ENCODE peak calls at places on chromosomes 16 and 17, in six cellular contexts. D is mesothelial cell of epicardium, M is kidney epithelial cell, K is GM10248, G is HFF-Myc, N is astrocyte of the cerebellum. F is an unnamed sample.
A peak's percentile ranks its signal among the peaks of the same experiment; 100 is the strongest.

GRCh38 chr16:85673529-85674417 is 15.0 kb downstream of the GINS2 start:
- DNase-seq in N (no peak), M (no peak), K (no peak), G (no peak), D (no peak), F (no peak)

GRCh38 chr17:83030432-83030831 is 49.0 kb upstream of the METRNL start:
- DNase-seq in M (no peak), G (no peak), K (no peak), D (no peak), N (no peak), F (no peak)

GRCh38 chr17:21474815-21475214 is 98.7 kb downstream of the KCNJ12 start:
- DNase-seq in G (no peak), D (no peak), N (no peak), K (no peak), M (no peak), F (no peak)

GRCh38 chr16:54487933-54488332 is 201.3 kb upstream of the IRX3 start:
- DNase-seq in M (no peak), K (no peak), N (no peak), G (no peak), D (no peak), F (no peak)

GRCh38 chr16:4392382-4393242 is 21.0 kb downstream of the VASN start:
- DNase-seq in G (peak; percentile 89), M (no peak), K (no peak), N (no peak), D (peak; percentile 83), F (no peak)

GRCh38 chr17:31487648-31488263 is 96.3 kb downstream of the RAB11FIP4 start:
- DNase-seq in D (peak; percentile 85), G (no peak), K (peak; percentile 99), N (no peak), M (no peak), F (no peak)

GRCh38 chr17:59028328-59028727 is 78.4 kb downstream of the TRIM37 start:
- DNase-seq in K (no peak), D (no peak), N (no peak), M (no peak), G (no peak), F (no peak)

GRCh38 chr17:46979023-46979870 is at the start of gene RPRML:
- DNase-seq in D (peak; percentile 54), N (no peak), K (peak; percentile 50), M (no peak), G (no peak), F (no peak)

GRCh38 chr16:11542069-11542775 is 44.5 kb downstream of the LITAF start:
- DNase-seq in K (no peak), N (no peak), G (no peak), D (no peak), M (no peak), F (no peak)

GRCh38 chr17:19368119-19368660 is 5.7 kb upstream of the B9D1 start:
- DNase-seq in D (no peak), N (no peak), K (no peak), M (no peak), G (no peak), F (no peak)

GRCh38 chr17:43599046-43599395 is 52.9 kb upstream of the ETV4 start:
- DNase-seq in D (no peak), N (no peak), G (no peak), K (no peak), M (no peak), F (no peak)

GRCh38 chr16:88534731-88535141 is 35.5 kb upstream of the ZC3H18 start:
- DNase-seq in G (no peak), D (no peak), N (no peak), K (peak; percentile 63), M (no peak), F (no peak)

GRCh38 chr17:17425005-17425404 is 51.8 kb upstream of the MED9 start:
- DNase-seq in M (no peak), G (no peak), N (no peak), K (no peak), D (no peak), F (no peak)

GRCh38 chr16:17408296-17408695 is 62.5 kb downstream of the XYLT1 start:
- DNase-seq in M (no peak), D (no peak), K (no peak), G (no peak), N (no peak), F (no peak)

GRCh38 chr17:29619251-29619650 is 3.5 kb downstream of the CORO6 start:
- DNase-seq in D (no peak), N (no peak), G (no peak), K (no peak), M (no peak), F (no peak)

GRCh38 chr17:60524463-60525346 is 1.3 kb downstream of the APPBP2 start:
- DNase-seq in N (no peak), K (no peak), D (no peak), G (no peak), M (no peak), F (no peak)

GRCh38 chr17:43546317-43547188 is at the start of gene ETV4:
- DNase-seq in M (no peak), G (peak; percentile 69), D (peak; percentile 90), K (peak; percentile 98), N (peak; percentile 75), F (peak; percentile 59)

GRCh38 chr17:35536664-35537160 is 766 bp downstream of the SLFN12L start:
- DNase-seq in K (no peak), N (no peak), M (no peak), G (no peak), D (no peak), F (no peak)

DNA sequence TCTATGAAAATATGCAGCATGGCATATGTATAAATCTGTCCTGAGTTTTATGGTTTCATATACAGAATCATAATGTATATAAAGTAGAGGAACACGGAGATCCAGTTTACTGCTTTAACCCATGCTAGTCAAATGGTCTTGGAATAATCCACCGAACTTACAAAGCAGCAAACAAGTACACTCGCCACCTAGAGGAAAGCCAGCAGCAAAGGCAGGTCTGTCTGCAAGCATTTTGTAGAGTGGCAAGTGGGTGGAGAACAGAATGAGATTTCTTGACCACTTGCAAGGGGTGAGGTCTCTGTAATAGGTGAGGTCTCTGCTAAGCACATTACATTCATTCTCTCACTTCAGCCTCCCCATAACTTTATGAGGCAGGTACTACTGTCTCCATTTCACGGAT is 308.3 kb downstream of the CA10 start:
- DNase-seq in G (no peak), D (no peak), K (no peak), M (no peak), N (no peak), F (no peak)
- TF ChIP-seq CTCF in G (no peak), D (no peak), K (no peak), M (no peak), N (no peak), F (no peak)

GRCh38 chr17:74821655-74822328 is 37.9 kb downstream of the GRIN2C start:
- DNase-seq in N (no peak), M (no peak), K (no peak), G (no peak), D (no peak), F (no peak)
- TF ChIP-seq CTCF in N (no peak), M (no peak), K (no peak), G (no peak), D (no peak), F (no peak)

DNA sequence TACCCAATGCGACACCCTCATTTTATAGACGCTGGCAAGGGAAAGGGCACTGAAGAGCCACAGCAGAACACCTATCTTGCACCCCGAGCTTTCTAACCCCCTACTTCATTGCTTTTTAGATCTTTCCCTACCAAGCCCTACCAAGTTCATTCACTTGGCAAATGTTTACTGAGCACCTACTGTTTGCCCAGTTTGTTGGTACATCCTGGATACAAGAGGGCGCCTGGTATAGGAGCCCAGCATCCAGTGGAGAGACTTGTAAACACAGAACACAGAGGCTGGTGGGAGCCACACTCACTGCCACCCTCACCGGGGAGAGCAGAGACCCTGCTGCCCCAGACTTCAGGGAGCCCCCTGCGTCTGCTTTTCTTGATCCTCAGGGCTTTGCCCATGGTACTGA is 112.6 kb downstream of the GNAO1 start:
- DNase-seq in M (no peak), N (no peak), G (no peak), D (no peak), K (no peak), F (no peak)
- TF ChIP-seq CTCF in M (no peak), N (no peak), G (no peak), D (no peak), K (no peak), F (no peak)

DNA sequence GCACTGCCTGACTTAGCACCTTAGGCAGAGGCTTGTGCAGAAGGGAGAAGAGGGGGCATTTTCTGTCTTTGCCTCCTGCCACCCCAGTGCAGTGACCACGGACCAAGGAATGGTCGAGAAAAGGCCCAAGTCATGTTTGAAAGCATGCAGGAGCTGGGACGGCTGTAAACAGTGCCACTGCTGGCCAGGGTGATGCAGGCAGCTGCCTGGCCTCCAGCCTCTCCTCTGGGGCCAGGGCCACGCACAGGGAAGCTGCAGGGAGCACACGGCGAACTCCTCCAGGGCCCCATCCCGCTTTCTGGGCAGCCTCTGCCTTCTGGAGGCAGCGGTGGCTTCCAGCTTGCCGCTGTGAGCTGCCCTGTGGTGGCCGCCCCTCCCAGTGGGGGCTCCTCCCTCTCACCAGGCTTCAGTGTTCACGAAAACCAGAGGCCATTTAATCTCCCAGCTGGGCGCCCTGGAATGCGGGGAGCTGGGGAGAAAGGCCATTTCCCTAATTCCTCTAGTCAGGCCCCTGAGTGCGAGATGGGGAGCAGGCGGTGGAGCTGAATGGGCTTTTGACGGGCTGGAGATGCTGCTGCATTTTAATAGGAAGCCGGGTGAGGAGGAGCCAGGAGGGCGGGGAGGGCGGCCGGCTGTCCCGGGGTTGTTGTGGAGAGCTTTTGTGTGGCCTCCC is 28.8 kb upstream of the DNAI2 start:
- DNase-seq in N (no peak), M (no peak), K (no peak), G (no peak), D (no peak), F (no peak)
- TF ChIP-seq CTCF in N (no peak), M (no peak), K (no peak), G (no peak), D (no peak), F (no peak)

DNA sequence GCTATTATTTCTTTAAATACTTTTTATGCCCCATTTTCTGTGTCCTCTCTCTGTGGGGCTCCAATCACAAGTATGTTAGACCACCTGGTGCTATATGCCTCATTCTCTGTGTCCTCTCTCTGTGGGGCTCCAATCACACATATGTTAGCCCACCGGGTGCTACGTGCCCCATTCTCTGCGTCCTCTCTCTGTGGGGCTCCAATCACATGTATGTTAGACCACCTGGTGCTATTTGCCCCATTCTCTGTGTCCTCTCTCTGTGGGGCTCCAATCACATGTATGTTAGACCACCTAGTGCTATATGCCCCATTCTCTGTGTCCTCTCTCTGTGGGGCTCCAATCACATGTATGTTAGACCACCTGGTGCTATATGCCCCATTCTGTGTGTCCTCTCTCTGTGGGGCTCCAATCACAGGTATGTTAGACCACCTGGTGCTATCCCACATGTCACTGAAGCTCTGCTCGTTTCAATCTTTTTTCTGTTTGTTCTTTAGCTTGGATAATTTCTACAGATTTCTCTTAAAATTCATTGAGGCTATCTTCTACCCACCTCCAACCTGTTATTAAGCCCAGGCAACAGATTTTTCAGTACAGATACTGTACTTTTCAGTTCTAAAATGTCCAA is 28.2 kb downstream of the LMF1 start:
- DNase-seq in M (no peak), D (no peak), N (no peak), K (no peak), G (no peak), F (no peak)
- TF ChIP-seq CTCF in M (no peak), D (no peak), N (no peak), K (no peak), G (no peak), F (no peak)

DNA sequence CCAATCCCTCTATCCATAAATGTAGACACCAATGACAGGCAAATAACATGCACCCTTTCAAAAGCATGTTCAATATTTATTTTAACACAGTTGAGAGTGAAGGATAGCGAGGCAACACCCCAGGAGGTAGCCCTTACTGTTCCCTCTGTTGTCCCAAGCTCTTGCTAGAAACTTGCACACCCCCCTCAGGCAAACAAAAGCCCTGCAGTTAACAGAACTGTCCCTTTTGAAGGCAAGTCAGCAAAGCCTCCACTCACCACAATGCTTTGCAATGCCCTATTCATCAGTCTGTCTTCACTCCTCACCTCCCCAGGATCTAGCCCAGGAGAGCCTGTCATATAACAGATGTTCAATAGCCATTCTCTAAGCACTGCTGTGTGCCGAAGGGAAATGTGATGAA is 3.5 kb upstream of the CNEP1R1 start:
- DNase-seq in N (no peak), M (no peak), G (no peak), K (no peak), D (no peak), F (no peak)
- TF ChIP-seq CTCF in N (no peak), M (no peak), G (no peak), K (no peak), D (no peak), F (peak; percentile 5)